ENCODE peak calls at places on chromosomes 2 and 18, in eight cellular contexts. One of them, this sample, is unnamed.

GRCh38 chr2:119283873-119284331 is 60.3 kb downstream of the STEAP3 start:
- DNase-seq in Peyer's patch: no peak
- DNase-seq in HFF-Myc: peak; percentile 24
- DNase-seq in BJ: peak; percentile 27
- DNase-seq in HFFc6: peak; percentile 92
- DNase-seq in lower lobe of right lung: peak; percentile 77
- DNase-seq in fibroblast of mammary gland: peak; percentile 92
- DNase-seq in cardiac muscle cell: no peak
- DNase-seq in this sample: peak; percentile 41

GRCh38 chr2:24919100-24919976 is 699 bp downstream of the ADCY3 start:
- DNase-seq in Peyer's patch: peak; percentile 63
- DNase-seq in HFF-Myc: no peak
- DNase-seq in BJ: no peak
- DNase-seq in HFFc6: no peak
- DNase-seq in lower lobe of right lung: no peak
- DNase-seq in fibroblast of mammary gland: no peak
- DNase-seq in cardiac muscle cell: peak; percentile 5
- DNase-seq in this sample: no peak

GRCh38 chr2:29075894-29076700 is 1.8 kb upstream of the PCARE start:
- DNase-seq in Peyer's patch: no peak
- DNase-seq in HFF-Myc: no peak
- DNase-seq in BJ: peak; percentile 13
- DNase-seq in HFFc6: peak; percentile 79
- DNase-seq in lower lobe of right lung: no peak
- DNase-seq in fibroblast of mammary gland: peak; percentile 17
- DNase-seq in cardiac muscle cell: no peak
- DNase-seq in this sample: no peak

GRCh38 chr18:26488417-26489009 is 59.8 kb downstream of the KCTD1 start:
- DNase-seq in Peyer's patch: no peak
- DNase-seq in HFF-Myc: no peak
- DNase-seq in BJ: no peak
- DNase-seq in HFFc6: no peak
- DNase-seq in lower lobe of right lung: no peak
- DNase-seq in fibroblast of mammary gland: no peak
- DNase-seq in cardiac muscle cell: no peak
- DNase-seq in this sample: no peak

GRCh38 chr2:77418537-77418936 is 103.6 kb downstream of the LRRTM4 start:
- DNase-seq in Peyer's patch: no peak
- DNase-seq in HFF-Myc: no peak
- DNase-seq in BJ: no peak
- DNase-seq in HFFc6: no peak
- DNase-seq in lower lobe of right lung: no peak
- DNase-seq in fibroblast of mammary gland: no peak
- DNase-seq in cardiac muscle cell: no peak
- DNase-seq in this sample: no peak

GRCh38 chr2:17543848-17544645 is 3.6 kb downstream of the VSNL1 start:
- DNase-seq in Peyer's patch: no peak
- DNase-seq in HFF-Myc: no peak
- DNase-seq in BJ: no peak
- DNase-seq in HFFc6: no peak
- DNase-seq in lower lobe of right lung: no peak
- DNase-seq in fibroblast of mammary gland: peak; percentile 52
- DNase-seq in cardiac muscle cell: no peak
- DNase-seq in this sample: no peak

GRCh38 chr18:8706545-8706980 is 1.2 kb downstream of the MTCL1 start:
- DNase-seq in Peyer's patch: no peak
- DNase-seq in HFF-Myc: no peak
- DNase-seq in BJ: no peak
- DNase-seq in HFFc6: no peak
- DNase-seq in lower lobe of right lung: no peak
- DNase-seq in fibroblast of mammary gland: no peak
- DNase-seq in cardiac muscle cell: peak; percentile 6
- DNase-seq in this sample: no peak

GRCh38 chr18:49613741-49614151 is 51.9 kb downstream of the LIPG start:
- DNase-seq in Peyer's patch: peak; percentile 79
- DNase-seq in HFF-Myc: no peak
- DNase-seq in BJ: no peak
- DNase-seq in HFFc6: no peak
- DNase-seq in lower lobe of right lung: no peak
- DNase-seq in fibroblast of mammary gland: no peak
- DNase-seq in cardiac muscle cell: no peak
- DNase-seq in this sample: no peak

GRCh38 chr18:10122116-10122515 is 208.3 kb downstream of the VAPA start:
- DNase-seq in Peyer's patch: no peak
- DNase-seq in HFF-Myc: peak; percentile 96
- DNase-seq in BJ: peak; percentile 97
- DNase-seq in HFFc6: peak; percentile 88
- DNase-seq in lower lobe of right lung: no peak
- DNase-seq in fibroblast of mammary gland: peak; percentile 71
- DNase-seq in cardiac muscle cell: peak; percentile 77
- DNase-seq in this sample: no peak

GRCh38 chr2:111634050-111634784 is 249.8 kb downstream of the ANAPC1 start:
- DNase-seq in Peyer's patch: no peak
- DNase-seq in HFF-Myc: no peak
- DNase-seq in BJ: no peak
- DNase-seq in HFFc6: no peak
- DNase-seq in lower lobe of right lung: no peak
- DNase-seq in fibroblast of mammary gland: peak; percentile 34
- DNase-seq in cardiac muscle cell: no peak
- DNase-seq in this sample: no peak

GRCh38 chr18:23650963-23651927 is 11.5 kb downstream of the ANKRD29 start:
- DNase-seq in Peyer's patch: no peak
- DNase-seq in HFF-Myc: peak; percentile 84
- DNase-seq in BJ: peak; percentile 67
- DNase-seq in HFFc6: peak; percentile 80
- DNase-seq in lower lobe of right lung: no peak
- DNase-seq in fibroblast of mammary gland: peak; percentile 95
- DNase-seq in cardiac muscle cell: peak; percentile 48
- DNase-seq in this sample: no peak

GRCh38 chr2:95023222-95023597 is 2.3 kb upstream of the MAL start:
- DNase-seq in Peyer's patch: no peak
- DNase-seq in HFF-Myc: no peak
- DNase-seq in BJ: no peak
- DNase-seq in HFFc6: no peak
- DNase-seq in lower lobe of right lung: no peak
- DNase-seq in fibroblast of mammary gland: no peak
- DNase-seq in cardiac muscle cell: no peak
- DNase-seq in this sample: no peak

GRCh38 chr18:79317718-79318117 is 78.0 kb upstream of the NFATC1 start:
- DNase-seq in Peyer's patch: no peak
- DNase-seq in HFF-Myc: no peak
- DNase-seq in BJ: no peak
- DNase-seq in HFFc6: no peak
- DNase-seq in lower lobe of right lung: no peak
- DNase-seq in fibroblast of mammary gland: no peak
- DNase-seq in cardiac muscle cell: no peak
- DNase-seq in this sample: no peak

GRCh38 chr2:53452400-53452799 is 315.2 kb upstream of the CHAC2 start:
- DNase-seq in Peyer's patch: no peak
- DNase-seq in HFF-Myc: no peak
- DNase-seq in BJ: no peak
- DNase-seq in HFFc6: no peak
- DNase-seq in lower lobe of right lung: no peak
- DNase-seq in fibroblast of mammary gland: no peak
- DNase-seq in cardiac muscle cell: no peak
- DNase-seq in this sample: no peak

GRCh38 chr2:151258121-151258520 is 3.5 kb downstream of the RBM43 start:
- DNase-seq in Peyer's patch: no peak
- DNase-seq in HFF-Myc: no peak
- DNase-seq in BJ: peak; percentile 65
- DNase-seq in HFFc6: peak; percentile 43
- DNase-seq in lower lobe of right lung: no peak
- DNase-seq in fibroblast of mammary gland: peak; percentile 85
- DNase-seq in cardiac muscle cell: no peak
- DNase-seq in this sample: no peak

GRCh38 chr2:60522462-60522861 is 31.0 kb downstream of the BCL11A start:
- DNase-seq in Peyer's patch: no peak
- DNase-seq in HFF-Myc: no peak
- DNase-seq in BJ: no peak
- DNase-seq in HFFc6: no peak
- DNase-seq in lower lobe of right lung: no peak
- DNase-seq in fibroblast of mammary gland: no peak
- DNase-seq in cardiac muscle cell: no peak
- DNase-seq in this sample: no peak
- TF ChIP-seq CTCF in Peyer's patch: no peak
- TF ChIP-seq CTCF in HFF-Myc: no peak
- TF ChIP-seq CTCF in BJ: no peak
- TF ChIP-seq CTCF in HFFc6: no peak
- TF ChIP-seq CTCF in lower lobe of right lung: no peak
- TF ChIP-seq CTCF in fibroblast of mammary gland: no peak
- TF ChIP-seq CTCF in cardiac muscle cell: no peak
- TF ChIP-seq CTCF in this sample: no peak

DNA sequence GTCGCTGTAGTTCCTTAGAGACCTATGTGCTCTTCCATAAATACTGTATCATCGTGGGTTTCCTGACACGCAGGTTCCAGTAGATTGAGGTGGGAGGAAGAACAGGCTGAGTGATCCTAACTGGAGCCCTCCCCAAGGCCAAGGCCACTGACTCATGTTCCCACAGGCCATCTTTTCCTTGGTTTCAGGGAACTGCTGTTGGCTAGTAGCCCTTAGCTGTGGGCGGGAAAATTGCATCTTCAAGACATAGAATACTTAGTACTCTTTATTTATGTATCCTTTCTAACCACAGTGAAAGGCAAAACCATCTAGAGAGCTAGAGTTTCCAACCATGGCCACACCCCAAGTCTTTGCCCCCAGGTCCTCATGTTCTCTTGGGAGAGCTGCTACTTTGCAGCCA is 55.9 kb downstream of the COPS8 start:
- DNase-seq in Peyer's patch: no peak
- DNase-seq in HFF-Myc: no peak
- DNase-seq in BJ: peak; percentile 50
- DNase-seq in HFFc6: peak; percentile 60
- DNase-seq in lower lobe of right lung: no peak
- DNase-seq in fibroblast of mammary gland: peak; percentile 100
- DNase-seq in cardiac muscle cell: no peak
- DNase-seq in this sample: no peak
- TF ChIP-seq CTCF in Peyer's patch: no peak
- TF ChIP-seq CTCF in HFF-Myc: no peak
- TF ChIP-seq CTCF in BJ: no peak
- TF ChIP-seq CTCF in HFFc6: no peak
- TF ChIP-seq CTCF in lower lobe of right lung: no peak
- TF ChIP-seq CTCF in fibroblast of mammary gland: no peak
- TF ChIP-seq CTCF in cardiac muscle cell: no peak
- TF ChIP-seq CTCF in this sample: no peak

GRCh38 chr2:217821536-217822147 is 181.2 kb downstream of the TNS1 start:
- DNase-seq in Peyer's patch: no peak
- DNase-seq in HFF-Myc: no peak
- DNase-seq in BJ: no peak
- DNase-seq in HFFc6: no peak
- DNase-seq in lower lobe of right lung: peak; percentile 34
- DNase-seq in fibroblast of mammary gland: no peak
- DNase-seq in cardiac muscle cell: no peak
- DNase-seq in this sample: no peak

GRCh38 chr2:217823626-217824025 is 179.2 kb downstream of the TNS1 start:
- DNase-seq in Peyer's patch: no peak
- DNase-seq in HFF-Myc: no peak
- DNase-seq in BJ: no peak
- DNase-seq in HFFc6: no peak
- DNase-seq in lower lobe of right lung: no peak
- DNase-seq in fibroblast of mammary gland: no peak
- DNase-seq in cardiac muscle cell: no peak
- DNase-seq in this sample: no peak

GRCh38 chr2:217820904-217821303 is 181.9 kb downstream of the TNS1 start:
- DNase-seq in Peyer's patch: no peak
- DNase-seq in HFF-Myc: no peak
- DNase-seq in BJ: no peak
- DNase-seq in HFFc6: no peak
- DNase-seq in lower lobe of right lung: no peak
- DNase-seq in fibroblast of mammary gland: no peak
- DNase-seq in cardiac muscle cell: no peak
- DNase-seq in this sample: no peak

GRCh38 chr2:217824223-217824622 is 178.6 kb downstream of the TNS1 start:
- DNase-seq in Peyer's patch: no peak
- DNase-seq in HFF-Myc: no peak
- DNase-seq in BJ: no peak
- DNase-seq in HFFc6: no peak
- DNase-seq in lower lobe of right lung: no peak
- DNase-seq in fibroblast of mammary gland: no peak
- DNase-seq in cardiac muscle cell: peak; percentile 35
- DNase-seq in this sample: no peak

GRCh38 chr2:217822296-217823252 is 180.2 kb downstream of the TNS1 start:
- DNase-seq in Peyer's patch: no peak
- DNase-seq in HFF-Myc: no peak
- DNase-seq in BJ: no peak
- DNase-seq in HFFc6: peak; percentile 35
- DNase-seq in lower lobe of right lung: peak; percentile 61
- DNase-seq in fibroblast of mammary gland: no peak
- DNase-seq in cardiac muscle cell: no peak
- DNase-seq in this sample: no peak
- TF ChIP-seq CTCF in Peyer's patch: no peak
- TF ChIP-seq CTCF in HFF-Myc: no peak
- TF ChIP-seq CTCF in BJ: no peak
- TF ChIP-seq CTCF in HFFc6: peak; percentile 36
- TF ChIP-seq CTCF in lower lobe of right lung: no peak
- TF ChIP-seq CTCF in fibroblast of mammary gland: peak; percentile 15
- TF ChIP-seq CTCF in cardiac muscle cell: no peak
- TF ChIP-seq CTCF in this sample: no peak

GRCh38 chr2:215450188-215451011 is 14.5 kb upstream of the FN1 start:
- DNase-seq in Peyer's patch: no peak
- DNase-seq in HFF-Myc: no peak
- DNase-seq in BJ: no peak
- DNase-seq in HFFc6: no peak
- DNase-seq in lower lobe of right lung: no peak
- DNase-seq in fibroblast of mammary gland: no peak
- DNase-seq in cardiac muscle cell: no peak
- DNase-seq in this sample: no peak

GRCh38 chr2:215451012-215451756 is 15.3 kb upstream of the FN1 start:
- DNase-seq in Peyer's patch: no peak
- DNase-seq in HFF-Myc: no peak
- DNase-seq in BJ: no peak
- DNase-seq in HFFc6: no peak
- DNase-seq in lower lobe of right lung: no peak
- DNase-seq in fibroblast of mammary gland: peak; percentile 91
- DNase-seq in cardiac muscle cell: no peak
- DNase-seq in this sample: no peak

GRCh38 chr2:215452725-215453124 is 16.9 kb upstream of the FN1 start:
- DNase-seq in Peyer's patch: no peak
- DNase-seq in HFF-Myc: no peak
- DNase-seq in BJ: no peak
- DNase-seq in HFFc6: no peak
- DNase-seq in lower lobe of right lung: no peak
- DNase-seq in fibroblast of mammary gland: no peak
- DNase-seq in cardiac muscle cell: no peak
- DNase-seq in this sample: no peak

DNA sequence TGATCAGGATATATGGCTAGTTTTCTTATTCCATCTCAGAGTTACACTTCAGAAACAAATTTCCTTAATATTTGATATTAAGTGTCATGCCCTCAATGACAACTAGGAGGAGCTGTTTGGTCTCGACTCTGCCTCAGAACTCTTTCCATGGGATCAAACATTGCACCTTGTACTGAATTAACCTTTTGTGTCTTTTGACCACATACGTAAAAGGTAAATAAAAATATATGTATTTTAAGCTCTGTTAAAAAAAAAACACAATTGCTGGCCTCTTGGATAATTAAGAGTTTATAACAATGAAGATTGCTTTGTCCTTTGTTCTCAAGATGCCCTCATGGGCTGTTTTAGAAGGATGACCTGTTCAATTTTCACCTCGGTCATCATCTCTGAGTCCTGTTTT is 18.7 kb upstream of the FN1 start:
- DNase-seq in Peyer's patch: no peak
- DNase-seq in HFF-Myc: no peak
- DNase-seq in BJ: no peak
- DNase-seq in HFFc6: no peak
- DNase-seq in lower lobe of right lung: no peak
- DNase-seq in fibroblast of mammary gland: peak; percentile 70
- DNase-seq in cardiac muscle cell: peak; percentile 55
- DNase-seq in this sample: no peak
- TF ChIP-seq CTCF in Peyer's patch: peak; percentile 84
- TF ChIP-seq CTCF in HFF-Myc: peak; percentile 72
- TF ChIP-seq CTCF in BJ: peak; percentile 83
- TF ChIP-seq CTCF in HFFc6: peak; percentile 96
- TF ChIP-seq CTCF in lower lobe of right lung: peak; percentile 75
- TF ChIP-seq CTCF in fibroblast of mammary gland: peak; percentile 91
- TF ChIP-seq CTCF in cardiac muscle cell: peak; percentile 75
- TF ChIP-seq CTCF in this sample: peak; percentile 14

This sample was measured in omental fat pad.